ENCODE peak calls at places on chromosomes 3 and 15, in six cellular contexts. N, X, Q, E, J and U are unnamed samples. For H4K20me1, the result is how much of the 10 kb centered on the place peaks cover.

GRCh38 chr3:52225452-52226228 is at the start of gene TLR9:
- DNase-seq in N (no peak), J (peak), Q (no peak), E (no peak), X (no peak), U (no peak)

GRCh38 chr3:154904328-154904727 is 175.8 kb upstream of the MME start:
- DNase-seq in X (no peak), J (peak), Q (peak), N (peak), E (peak), U (peak)

GRCh38 chr3:46900007-46900292 is 22.4 kb downstream of the PTH1R start:
- DNase-seq in N (no peak), J (no peak), Q (no peak), E (no peak), X (no peak), U (no peak)

GRCh38 chr3:105686324-105686897 is 182.4 kb downstream of the CBLB start:
- DNase-seq in J (peak), Q (peak), X (no peak), E (peak), N (peak), U (peak)

GRCh38 chr3:69201658-69202057 is 79.3 kb upstream of the LMOD3 start:
- DNase-seq in Q (no peak), E (no peak), J (no peak), N (no peak), X (no peak), U (no peak)

GRCh38 chr15:89851665-89852341 is 37.2 kb upstream of the ANPEP start:
- DNase-seq in Q (no peak), X (no peak), E (no peak), N (no peak), J (no peak), U (no peak)

GRCh38 chr3:179852117-179852886 is 184.4 kb downstream of the PEX5L start:
- DNase-seq in N (no peak), X (peak), J (no peak), E (peak), Q (peak), U (peak)

GRCh38 chr15:26807517-26808427 is 34.9 kb upstream of the GABRB3 start:
- DNase-seq in E (no peak), Q (no peak), N (no peak), J (no peak), X (no peak), U (no peak)

GRCh38 chr3:11099306-11099705 is 55.0 kb upstream of the HRH1 start:
- DNase-seq in E (no peak), N (no peak), Q (no peak), J (no peak), X (peak), U (no peak)

GRCh38 chr15:78065284-78065872 is 12.1 kb downstream of the TBC1D2B start:
- DNase-seq in E (no peak), Q (peak), J (peak), N (no peak), X (peak), U (no peak)

GRCh38 chr15:99434506-99435137 is 131.2 kb upstream of the MEF2A start:
- DNase-seq in Q (no peak), X (no peak), E (no peak), J (no peak), N (no peak), U (no peak)

GRCh38 chr3:50289130-50289529 is 3.1 kb downstream of the IFRD2 start:
- DNase-seq in N (no peak), E (no peak), J (no peak), X (no peak), Q (no peak), U (no peak)

GRCh38 chr3:183159319-183159718 is 3.2 kb downstream of the LAMP3 start:
- DNase-seq in J (no peak), E (no peak), X (no peak), N (no peak), Q (no peak), U (peak)

GRCh38 chr3:183160616-183161015 is 1.9 kb downstream of the LAMP3 start:
- DNase-seq in N (no peak), X (no peak), E (peak), Q (no peak), J (no peak), U (no peak)

GRCh38 chr3:183158552-183159006 is 4.0 kb downstream of the LAMP3 start:
- DNase-seq in Q (no peak), E (no peak), N (no peak), X (peak), J (peak), U (no peak)

GRCh38 chr3:183163563-183163962 is 1.0 kb upstream of the LAMP3 start:
- DNase-seq in E (no peak), J (no peak), Q (no peak), N (no peak), X (no peak), U (peak)

DNA sequence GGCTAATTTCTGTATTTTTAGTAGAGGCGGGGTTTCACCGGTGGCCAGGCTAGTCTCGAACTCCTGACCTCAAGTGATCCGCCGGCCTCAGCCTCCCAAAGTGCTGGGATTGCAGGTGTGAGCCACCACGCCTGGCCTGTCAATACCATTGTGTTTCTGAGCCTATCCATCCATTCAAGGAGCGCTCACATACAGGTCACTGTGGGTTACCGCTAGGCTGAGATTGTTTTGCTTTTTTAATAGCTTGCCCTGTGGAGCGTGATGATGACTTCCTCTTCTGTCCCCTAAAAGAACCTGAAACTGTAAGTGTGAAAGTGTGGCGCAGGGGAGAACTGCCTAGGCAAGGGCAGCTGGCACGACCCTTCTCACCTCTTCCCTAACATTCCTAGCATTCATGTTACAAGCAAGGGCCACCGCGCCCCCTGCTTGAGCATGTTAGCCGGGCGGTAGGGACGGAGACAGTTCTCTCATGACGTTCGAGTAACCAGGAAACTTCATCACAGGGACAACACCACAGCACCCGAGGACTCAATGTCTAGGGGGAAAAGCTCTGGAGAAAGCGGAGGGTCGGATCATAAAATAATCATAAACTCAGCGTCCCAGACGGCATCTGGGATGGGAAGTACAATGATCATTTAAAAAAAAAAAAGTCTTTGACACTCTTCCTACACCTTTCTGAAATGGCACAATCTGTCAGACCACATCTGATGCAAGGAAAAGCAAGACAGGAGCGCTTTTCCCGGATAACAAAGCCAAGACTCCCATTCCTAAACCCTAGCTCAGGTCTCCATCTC is 785 bp downstream of the LAMP3 start:
- DNase-seq in X (no peak), J (peak), Q (peak), N (no peak), E (peak), U (peak)
- H4K20me1 ChIP-seq in X (under half), J (under half), Q (under half), N (under half), E (under half), U (under half)

GRCh38 chr3:100492810-100493140 is 356 bp downstream of the TMEM45A start:
- DNase-seq in N (no peak), X (no peak), J (no peak), E (no peak), Q (no peak), U (no peak)

GRCh38 chr3:100489118-100489517 is 3.3 kb upstream of the TMEM45A start:
- DNase-seq in Q (no peak), X (no peak), N (no peak), J (no peak), E (no peak), U (no peak)

GRCh38 chr3:100496711-100497261 is 4.4 kb downstream of the TMEM45A start:
- DNase-seq in E (no peak), X (peak), J (peak), N (no peak), Q (no peak), U (no peak)

GRCh38 chr3:100486808-100487207 is 5.6 kb upstream of the TMEM45A start:
- DNase-seq in J (no peak), E (no peak), Q (no peak), X (no peak), N (no peak), U (no peak)

DNA sequence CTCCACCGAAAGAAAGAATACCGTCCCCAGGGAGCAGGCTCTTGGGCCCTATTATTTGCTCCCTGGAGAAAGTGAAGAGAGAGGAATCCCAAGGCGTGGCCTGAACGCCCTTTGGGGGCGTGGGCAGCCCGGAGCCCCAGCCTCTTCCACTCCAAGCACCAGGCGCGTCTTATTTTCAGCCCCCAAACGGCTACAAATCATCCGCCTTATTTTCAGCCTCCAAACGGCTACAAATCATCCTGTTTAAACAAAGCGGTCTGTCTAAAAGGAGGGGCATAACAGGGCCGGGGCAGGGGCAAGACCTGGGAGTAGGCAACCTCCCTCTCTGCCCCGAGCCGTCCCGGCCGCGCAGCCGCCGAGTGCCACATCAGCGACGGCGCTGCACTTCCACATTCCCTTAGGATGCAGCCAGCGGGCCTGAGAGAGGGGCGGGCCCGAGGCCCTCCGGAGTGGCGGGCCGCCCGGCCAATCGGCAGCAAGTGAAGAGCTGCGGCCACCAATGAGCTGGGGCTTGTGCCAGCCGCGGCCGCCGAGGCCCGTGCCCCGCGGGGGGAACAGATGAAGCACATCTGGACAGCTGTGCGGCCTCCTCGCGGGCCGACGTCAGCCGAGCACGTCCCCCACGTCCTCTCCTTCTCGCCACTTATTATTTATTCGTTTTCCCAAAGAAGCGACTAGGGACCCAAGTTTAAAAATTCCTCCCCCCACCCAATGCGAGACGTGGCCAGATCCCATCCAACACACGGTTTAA is at the start of gene TMEM45A:
- DNase-seq in N (peak), E (peak), X (peak), J (peak), Q (peak), U (peak)
- TF ChIP-seq EZH2 in N (no peak), E (no peak), X (no peak), J (no peak), Q (no peak), U (no peak)

GRCh38 chr3:48689384-48689783 is 3.7 kb upstream of the NCKIPSD start:
- DNase-seq in X (no peak), E (no peak), N (no peak), Q (no peak), J (no peak), U (no peak)
- H4K20me1 ChIP-seq in X (half or more), E (half or more), N (under half), Q (half or more), J (under half), U (half or more)

GRCh38 chr3:159077860-159078259 is 276.0 kb downstream of the MFSD1 start:
- DNase-seq in E (no peak), X (peak), Q (no peak), N (no peak), J (no peak), U (no peak)
- TF ChIP-seq EZH2 in E (no peak), X (no peak), Q (no peak), N (no peak), J (no peak), U (no peak)

GRCh38 chr3:31534036-31534435 is 1.3 kb downstream of the STT3B start:
- DNase-seq in N (no peak), X (peak), E (no peak), J (peak), Q (peak), U (no peak)

GRCh38 chr3:31539275-31539674 is 6.5 kb downstream of the STT3B start:
- DNase-seq in X (no peak), J (no peak), N (no peak), E (no peak), Q (no peak), U (no peak)

GRCh38 chr3:31533169-31533870 is 595 bp downstream of the STT3B start:
- DNase-seq in E (peak), N (no peak), Q (peak), X (peak), J (peak), U (peak)

GRCh38 chr3:31532587-31533168 is at the start of gene STT3B:
- DNase-seq in X (peak), J (peak), Q (peak), E (no peak), N (peak), U (peak)

DNA sequence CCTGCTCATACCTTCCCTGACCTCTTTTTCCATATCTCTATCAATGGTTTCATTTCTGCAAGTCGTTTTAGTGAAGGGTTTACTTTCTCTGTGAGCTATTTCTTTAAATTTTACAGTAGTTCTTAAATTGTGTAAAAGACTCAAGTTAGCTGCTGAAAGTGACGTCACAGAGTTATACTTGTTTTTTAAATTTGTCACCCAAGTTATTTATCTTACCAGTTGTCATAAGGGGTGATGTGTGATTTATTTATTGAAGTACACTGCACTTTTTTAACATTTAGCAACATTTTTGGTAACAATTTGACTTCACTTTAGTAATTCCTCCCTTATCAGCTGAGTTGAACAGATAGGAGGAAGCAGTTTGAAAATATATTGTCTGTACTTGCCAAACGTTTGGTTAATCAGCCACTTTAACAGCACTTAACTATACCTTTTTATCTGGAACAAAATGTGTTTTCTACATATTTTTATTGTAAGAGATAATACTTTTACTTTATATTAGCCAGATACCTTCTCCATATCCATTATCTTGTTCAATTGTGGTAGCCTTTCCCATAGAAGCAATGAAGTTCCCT is 3.8 kb downstream of the STT3B start:
- DNase-seq in N (no peak), Q (no peak), E (no peak), J (no peak), X (no peak), U (no peak)
- H4K20me1 ChIP-seq in N (under half), Q (half or more), E (half or more), J (half or more), X (half or more), U (under half)

DNA sequence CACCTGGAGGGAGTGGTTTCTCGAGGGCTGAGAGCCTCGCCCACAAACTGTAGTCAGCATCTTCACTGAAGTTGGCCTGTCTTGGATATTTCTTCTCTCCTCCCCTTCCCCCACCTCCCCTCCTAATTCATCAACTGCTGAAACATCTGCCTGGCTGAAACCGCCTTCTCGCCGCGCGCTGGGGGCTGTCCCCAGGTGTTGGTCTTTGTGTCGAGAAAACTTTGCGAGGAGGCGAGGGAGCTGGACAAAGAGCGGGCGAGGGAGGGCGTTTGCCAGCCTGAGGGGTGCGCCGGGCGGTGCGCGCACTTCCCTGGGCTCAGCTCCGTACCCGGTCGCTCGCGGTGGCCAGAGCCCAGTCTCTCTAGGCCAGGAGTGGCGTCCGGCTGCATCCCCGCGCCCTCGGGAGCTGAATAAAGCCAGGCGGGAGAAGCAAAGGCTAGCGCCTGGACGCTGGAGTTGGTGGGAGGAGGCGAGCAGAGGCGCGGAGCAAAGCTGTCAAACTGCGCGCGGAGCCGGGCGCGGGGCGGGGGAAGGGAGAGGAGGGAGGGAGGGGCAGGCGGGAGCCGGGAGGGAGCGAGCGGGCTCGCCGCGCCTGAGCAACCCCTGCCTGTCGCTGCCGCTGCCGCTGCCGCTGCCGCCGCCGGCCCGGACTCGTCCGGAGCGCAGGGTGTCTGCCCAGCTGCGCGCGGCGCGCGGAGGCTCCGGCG is at the start of gene ST8SIA2:
- DNase-seq in Q (peak), E (peak), N (no peak), X (peak), J (peak), U (peak)
- TF ChIP-seq EZH2 in Q (peak), E (no peak), N (no peak), X (no peak), J (no peak), U (no peak)

GRCh38 chr3:66380200-66380932 is 120.5 kb downstream of the LRIG1 start:
- DNase-seq in Q (no peak), J (no peak), E (no peak), X (no peak), N (no peak), U (no peak)

GRCh38 chr3:66377800-66378199 is 123.0 kb downstream of the LRIG1 start:
- DNase-seq in J (no peak), X (no peak), E (no peak), Q (no peak), N (no peak), U (no peak)

GRCh38 chr3:66376568-66376967 is 124.3 kb downstream of the LRIG1 start:
- DNase-seq in J (no peak), E (no peak), N (peak), Q (peak), X (peak), U (no peak)

GRCh38 chr3:66379565-66379964 is 121.3 kb downstream of the LRIG1 start:
- DNase-seq in X (no peak), Q (no peak), E (no peak), N (no peak), J (no peak), U (no peak)

GRCh38 chr3:66378256-66378655 is 122.6 kb downstream of the LRIG1 start:
- DNase-seq in J (no peak), N (peak), X (no peak), Q (no peak), E (peak), U (peak)
- H4K20me1 ChIP-seq in J (under half), N (under half), X (under half), Q (under half), E (half or more), U (under half)

GRCh38 chr15:67826717-67827560 is 1.6 kb downstream of the SKOR1 start:
- DNase-seq in Q (no peak), E (peak), N (no peak), J (no peak), X (no peak), U (peak)

GRCh38 chr15:67825880-67826716 is 789 bp downstream of the SKOR1 start:
- DNase-seq in N (no peak), X (no peak), J (no peak), E (peak), Q (no peak), U (peak)

GRCh38 chr15:67824157-67824899 is 981 bp upstream of the SKOR1 start:
- DNase-seq in X (no peak), N (no peak), J (no peak), Q (no peak), E (no peak), U (peak)

GRCh38 chr15:67823371-67824156 is 1.7 kb upstream of the SKOR1 start:
- DNase-seq in X (no peak), Q (no peak), E (peak), J (no peak), N (no peak), U (peak)

DNA sequence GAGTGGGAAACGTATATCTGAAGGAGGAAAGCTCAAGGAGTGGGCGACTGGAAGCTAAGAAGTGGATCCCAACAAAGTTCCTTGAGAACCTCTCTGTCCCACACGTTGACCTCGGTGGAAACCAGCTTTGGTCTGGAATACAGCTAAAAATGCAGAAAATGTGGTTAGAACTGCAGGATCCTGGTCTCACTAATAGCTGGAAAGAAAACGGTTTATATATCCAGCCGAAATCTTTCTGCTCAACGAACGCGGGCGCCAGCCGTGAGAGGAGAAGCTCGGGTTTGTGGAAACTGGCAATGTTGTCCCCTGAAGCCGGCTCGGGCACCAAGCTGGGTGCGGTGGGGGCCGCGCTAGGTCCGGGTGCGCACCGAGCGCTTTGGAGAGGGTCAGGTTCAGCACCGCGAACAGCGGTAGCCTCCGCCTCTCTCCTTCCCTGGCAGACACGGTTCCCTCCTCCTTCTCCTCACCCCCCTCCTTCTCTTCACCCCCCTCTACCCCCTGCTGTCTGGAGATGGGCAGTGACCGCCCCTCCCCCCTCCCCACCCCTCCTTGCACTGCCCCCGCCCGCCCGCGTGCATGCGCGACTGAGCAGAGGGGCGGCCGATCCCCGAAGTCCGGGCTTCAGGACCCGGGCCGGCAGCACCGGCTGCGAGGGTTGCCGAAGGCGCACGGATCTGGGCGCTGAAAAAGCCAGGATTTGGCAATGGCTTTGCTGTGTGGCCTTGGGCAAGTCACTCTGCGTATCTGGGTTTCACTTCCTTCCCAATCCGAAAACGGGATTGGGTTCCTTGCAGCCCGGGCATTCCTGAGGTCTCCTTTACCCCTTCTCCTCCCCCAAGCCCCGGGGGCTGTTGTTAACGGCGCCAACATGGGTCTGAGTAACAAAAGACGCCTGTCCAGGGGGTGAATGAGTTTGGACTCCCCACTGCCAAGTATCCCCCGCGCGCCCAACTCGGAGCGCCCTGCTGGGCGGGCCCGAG is at the start of gene SKOR1:
- DNase-seq in J (no peak), N (no peak), X (peak), Q (peak), E (peak), U (peak)
- TF ChIP-seq EZH2 in J (no peak), N (no peak), X (peak), Q (no peak), E (peak), U (peak)